ENCODE peak calls at places on chromosome 16, in five cellular contexts. M, T, K, J and B are unnamed samples.

GRCh38 chr16:67448580-67448979 is 17.7 kb downstream of the HSD11B2 start:
- DNase-seq in J (no peak), T (no peak), M (no peak), K (no peak), B (no peak)

GRCh38 chr16:84546669-84547538 is 42.4 kb upstream of the MEAK7 start:
- DNase-seq in K (no peak), J (no peak), M (no peak), T (no peak), B (no peak)

GRCh38 chr16:66116163-66116792 is 250.2 kb upstream of the CDH5 start:
- DNase-seq in J (no peak), M (no peak), T (peak; percentile 34), K (no peak), B (no peak)

GRCh38 chr16:23836404-23837291 is 865 bp downstream of the PRKCB start:
- DNase-seq in T (no peak), K (peak; percentile 55), M (peak; percentile 39), J (peak; percentile 48), B (no peak)

GRCh38 chr16:79372504-79373184 is 227.9 kb downstream of the MAF start:
- DNase-seq in K (peak; percentile 61), T (peak; percentile 0), M (no peak), J (peak; percentile 4), B (peak; percentile 55)

GRCh38 chr16:3179651-3180050 is 8.4 kb upstream of the OR1F1 start:
- DNase-seq in M (no peak), J (no peak), K (no peak), T (no peak), B (no peak)

GRCh38 chr16:80623376-80623775 is 82.6 kb downstream of the DYNLRB2 start:
- DNase-seq in T (no peak), M (no peak), K (no peak), J (no peak), B (no peak)

GRCh38 chr16:11478431-11479119 is 108.1 kb downstream of the LITAF start:
- DNase-seq in K (no peak), M (no peak), T (no peak), J (no peak), B (no peak)

GRCh38 chr16:1042076-1042744 is 30.3 kb upstream of the SSTR5 start:
- DNase-seq in K (no peak), J (no peak), M (no peak), T (no peak), B (no peak)

GRCh38 chr16:83713597-83713996 is 94.2 kb upstream of the HSBP1 start:
- DNase-seq in T (peak; percentile 29), M (no peak), K (no peak), J (no peak), B (peak; percentile 4)

GRCh38 chr16:14193316-14193871 is 122.3 kb downstream of the MRTFB start:
- DNase-seq in T (no peak), J (no peak), M (no peak), K (peak; percentile 15), B (no peak)

GRCh38 chr16:85436207-85436606 is 176.9 kb upstream of the GSE1 start:
- DNase-seq in K (no peak), T (no peak), M (no peak), J (no peak), B (no peak)

GRCh38 chr16:89049484-89050118 is 44.1 kb upstream of the ACSF3 start:
- DNase-seq in J (no peak), M (no peak), T (no peak), K (no peak), B (no peak)

GRCh38 chr16:20814761-20815160 is 8.4 kb downstream of the REXO5 start:
- DNase-seq in T (no peak), J (no peak), M (no peak), K (no peak), B (no peak)

GRCh38 chr16:48099455-48099854 is 56.3 kb downstream of the ABCC12 start:
- DNase-seq in J (no peak), T (peak; percentile 52), K (no peak), M (no peak), B (no peak)